ENCODE peak calls at places on chromosomes 2 and 18, in four cellular contexts. One of them, this sample, is unnamed.

GRCh38 chr18:79875931-79876461 is 75.5 kb downstream of the SLC66A2 start:
- DNase-seq in astrocyte of the spinal cord: no peak
- DNase-seq in GM13976: no peak
- DNase-seq in tibial nerve: no peak
- DNase-seq in this sample: no peak

GRCh38 chr2:3128786-3129185 is 248.8 kb downstream of the EIPR1 start:
- DNase-seq in astrocyte of the spinal cord: no peak
- DNase-seq in GM13976: no peak
- DNase-seq in tibial nerve: no peak
- DNase-seq in this sample: no peak

GRCh38 chr18:46623541-46623940 is 33.5 kb downstream of the LOXHD1 start:
- DNase-seq in astrocyte of the spinal cord: no peak
- DNase-seq in GM13976: no peak
- DNase-seq in tibial nerve: no peak
- DNase-seq in this sample: no peak

GRCh38 chr2:189393440-189394111 is 47.7 kb upstream of the WDR75 start:
- DNase-seq in astrocyte of the spinal cord: peak
- DNase-seq in GM13976: no peak
- DNase-seq in tibial nerve: no peak
- DNase-seq in this sample: no peak

GRCh38 chr2:28643911-28644334 is 107.7 kb upstream of the PPP1CB start:
- DNase-seq in astrocyte of the spinal cord: peak
- DNase-seq in GM13976: no peak
- DNase-seq in tibial nerve: no peak
- DNase-seq in this sample: no peak

GRCh38 chr2:179272406-179273192 is 8.0 kb upstream of the SESTD1 start:
- DNase-seq in astrocyte of the spinal cord: peak
- DNase-seq in GM13976: no peak
- DNase-seq in tibial nerve: no peak
- DNase-seq in this sample: no peak

GRCh38 chr2:144801766-144802165 is 281.8 kb upstream of the ZEB2 start:
- DNase-seq in astrocyte of the spinal cord: peak
- DNase-seq in GM13976: no peak
- DNase-seq in tibial nerve: no peak
- DNase-seq in this sample: no peak

GRCh38 chr2:241131531-241131930 is 17.7 kb downstream of the PASK start:
- DNase-seq in astrocyte of the spinal cord: no peak
- DNase-seq in GM13976: no peak
- DNase-seq in tibial nerve: no peak
- DNase-seq in this sample: no peak

GRCh38 chr2:31413876-31414550 is 529 bp downstream of the XDH start:
- DNase-seq in astrocyte of the spinal cord: no peak
- DNase-seq in GM13976: no peak
- DNase-seq in tibial nerve: no peak
- DNase-seq in this sample: no peak

GRCh38 chr2:146544701-146545100 is 1300.1 kb upstream of the ACVR2A start:
- DNase-seq in astrocyte of the spinal cord: no peak
- DNase-seq in GM13976: no peak
- DNase-seq in tibial nerve: no peak
- DNase-seq in this sample: no peak

GRCh38 chr2:239407112-239407511 is 6.3 kb upstream of the HDAC4 start:
- DNase-seq in astrocyte of the spinal cord: no peak
- DNase-seq in GM13976: no peak
- DNase-seq in tibial nerve: no peak
- DNase-seq in this sample: no peak

GRCh38 chr2:136058951-136059530 is 58.9 kb downstream of the CXCR4 start:
- DNase-seq in astrocyte of the spinal cord: no peak
- DNase-seq in GM13976: no peak
- DNase-seq in tibial nerve: no peak
- DNase-seq in this sample: no peak

GRCh38 chr18:13811993-13812392 is 12.0 kb upstream of the MC5R start:
- DNase-seq in astrocyte of the spinal cord: no peak
- DNase-seq in GM13976: no peak
- DNase-seq in tibial nerve: no peak
- DNase-seq in this sample: peak

GRCh38 chr2:191439481-191439880 is 194.3 kb downstream of the MYO1B start:
- DNase-seq in astrocyte of the spinal cord: no peak
- DNase-seq in GM13976: no peak
- DNase-seq in tibial nerve: no peak
- DNase-seq in this sample: no peak

GRCh38 chr2:169354244-169354643 is 8.1 kb downstream of the LRP2 start:
- DNase-seq in astrocyte of the spinal cord: no peak
- DNase-seq in GM13976: no peak
- DNase-seq in tibial nerve: no peak
- DNase-seq in this sample: no peak

DNA sequence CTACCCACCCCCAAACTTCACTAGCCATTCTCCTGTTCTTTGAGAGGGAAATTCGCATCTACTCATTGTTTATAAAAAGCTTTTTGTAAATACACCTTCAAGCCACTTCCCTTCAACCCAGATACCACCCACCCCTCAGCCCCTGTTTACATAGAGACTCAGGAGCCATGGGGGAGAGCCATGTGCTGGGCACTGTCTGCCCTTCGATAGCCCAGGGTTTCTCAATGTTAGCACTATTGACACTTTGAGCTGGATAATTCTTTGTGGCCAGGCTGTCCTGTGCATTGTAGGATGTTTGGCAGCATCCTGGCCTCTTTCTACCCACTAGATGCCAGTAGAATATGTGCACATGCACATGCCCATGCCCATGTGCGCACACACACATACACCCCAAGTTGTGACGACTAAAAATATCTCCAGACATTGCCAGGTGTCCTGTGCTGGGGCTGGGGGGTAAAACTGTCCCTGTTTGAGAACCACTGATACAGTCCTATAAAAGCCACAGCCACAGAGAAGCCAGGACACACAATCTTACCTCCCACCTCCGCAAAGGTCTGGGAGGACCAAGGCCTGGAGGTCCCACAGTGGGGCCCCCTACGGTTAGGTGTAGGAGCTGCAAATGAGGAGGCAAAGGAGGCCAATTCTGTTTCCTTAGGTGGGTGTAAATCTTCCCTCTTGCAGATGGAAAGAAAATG is 44.5 kb upstream of the ASPRV1 start:
- DNase-seq in astrocyte of the spinal cord: no peak
- DNase-seq in GM13976: peak
- DNase-seq in tibial nerve: no peak
- DNase-seq in this sample: no peak
- TF ChIP-seq CTCF in astrocyte of the spinal cord: no peak
- TF ChIP-seq CTCF in GM13976: no peak
- TF ChIP-seq CTCF in tibial nerve: no peak
- TF ChIP-seq CTCF in this sample: no peak

GRCh38 chr18:48667276-48668254 is 128.7 kb downstream of the CTIF start:
- DNase-seq in astrocyte of the spinal cord: peak
- DNase-seq in GM13976: no peak
- DNase-seq in tibial nerve: no peak
- DNase-seq in this sample: no peak
- TF ChIP-seq CTCF in astrocyte of the spinal cord: peak
- TF ChIP-seq CTCF in GM13976: no peak
- TF ChIP-seq CTCF in tibial nerve: no peak
- TF ChIP-seq CTCF in this sample: no peak

GRCh38 chr18:27181726-27182125 is 3.4 kb downstream of the CHST9 start:
- DNase-seq in astrocyte of the spinal cord: no peak
- DNase-seq in GM13976: no peak
- DNase-seq in tibial nerve: no peak
- DNase-seq in this sample: no peak
- TF ChIP-seq CTCF in astrocyte of the spinal cord: no peak
- TF ChIP-seq CTCF in GM13976: no peak
- TF ChIP-seq CTCF in tibial nerve: no peak
- TF ChIP-seq CTCF in this sample: no peak

DNA sequence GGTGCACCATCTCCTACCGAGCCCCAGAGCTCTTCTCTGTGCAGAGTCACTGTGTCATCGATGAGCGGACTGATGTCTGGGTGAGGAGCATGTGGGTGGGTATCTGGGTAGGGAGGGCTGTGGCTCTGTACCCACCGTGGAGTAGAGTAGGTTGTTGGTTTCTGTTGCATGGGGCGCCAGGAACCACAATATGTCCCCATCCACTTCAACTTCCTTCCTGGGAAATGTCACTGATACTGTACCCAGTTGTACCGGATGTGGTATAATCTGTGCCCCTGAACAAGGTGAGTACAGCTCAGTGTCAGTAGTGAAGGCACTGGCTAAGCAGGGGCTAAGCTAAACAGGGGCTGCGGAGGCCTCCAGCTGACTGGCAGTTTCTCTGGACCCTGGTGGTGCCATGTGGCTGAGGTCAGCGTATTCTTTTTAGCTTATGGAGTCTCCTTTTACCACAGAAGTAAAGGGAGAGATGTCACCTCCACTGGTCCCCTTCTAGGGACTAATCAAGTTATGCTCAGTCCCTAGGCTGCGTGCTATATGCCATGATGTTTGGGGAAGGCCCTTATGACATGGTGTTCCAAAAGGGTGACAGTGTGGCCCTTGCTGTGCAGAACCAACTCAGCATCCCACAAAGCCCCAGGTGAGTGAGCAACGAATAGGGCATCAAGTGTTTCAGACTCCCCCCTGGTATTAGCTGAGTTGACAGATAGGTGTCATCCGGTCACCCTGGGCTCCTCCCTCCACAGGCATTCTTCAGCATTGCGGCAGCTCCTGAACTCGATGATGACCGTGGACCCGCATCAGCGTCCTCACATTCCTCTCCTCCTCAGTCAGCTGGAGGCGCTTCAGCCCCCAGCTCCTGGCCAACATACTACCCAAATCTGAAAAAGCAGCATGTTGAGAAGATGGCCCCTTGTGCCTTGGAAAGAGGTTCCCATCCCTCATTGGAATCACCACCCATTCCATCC is 2.7 kb downstream of the STK16 start:
- DNase-seq in astrocyte of the spinal cord: no peak
- DNase-seq in GM13976: no peak
- DNase-seq in tibial nerve: no peak
- DNase-seq in this sample: no peak
- TF ChIP-seq CTCF in astrocyte of the spinal cord: no peak
- TF ChIP-seq CTCF in GM13976: no peak
- TF ChIP-seq CTCF in tibial nerve: no peak
- TF ChIP-seq CTCF in this sample: no peak

GRCh38 chr2:84882415-84882738 is 1.5 kb upstream of the TRABD2A start:
- DNase-seq in astrocyte of the spinal cord: no peak
- DNase-seq in GM13976: no peak
- DNase-seq in tibial nerve: no peak
- DNase-seq in this sample: no peak
- TF ChIP-seq CTCF in astrocyte of the spinal cord: no peak
- TF ChIP-seq CTCF in GM13976: no peak
- TF ChIP-seq CTCF in tibial nerve: no peak
- TF ChIP-seq CTCF in this sample: no peak

GRCh38 chr2:151999058-151999457 is 99.8 kb downstream of the CACNB4 start:
- DNase-seq in astrocyte of the spinal cord: peak
- DNase-seq in GM13976: peak
- DNase-seq in tibial nerve: peak
- DNase-seq in this sample: peak
- TF ChIP-seq CTCF in astrocyte of the spinal cord: peak
- TF ChIP-seq CTCF in GM13976: peak
- TF ChIP-seq CTCF in tibial nerve: no peak
- TF ChIP-seq CTCF in this sample: peak

GRCh38 chr2:55050133-55050994 is at the start of gene RTN4:
- DNase-seq in astrocyte of the spinal cord: peak
- DNase-seq in GM13976: peak
- DNase-seq in tibial nerve: peak
- DNase-seq in this sample: peak
- TF ChIP-seq CTCF in astrocyte of the spinal cord: peak
- TF ChIP-seq CTCF in GM13976: peak
- TF ChIP-seq CTCF in tibial nerve: peak
- TF ChIP-seq CTCF in this sample: peak

GRCh38 chr2:200677721-200678532 is 92.1 kb downstream of the AOX1 start:
- DNase-seq in astrocyte of the spinal cord: peak
- DNase-seq in GM13976: no peak
- DNase-seq in tibial nerve: peak
- DNase-seq in this sample: no peak
- TF ChIP-seq CTCF in astrocyte of the spinal cord: no peak
- TF ChIP-seq CTCF in GM13976: no peak
- TF ChIP-seq CTCF in tibial nerve: no peak
- TF ChIP-seq CTCF in this sample: no peak

GRCh38 chr2:19507137-19507536 is 148.7 kb upstream of the OSR1 start:
- DNase-seq in astrocyte of the spinal cord: no peak
- DNase-seq in GM13976: no peak
- DNase-seq in tibial nerve: no peak
- DNase-seq in this sample: no peak
- TF ChIP-seq CTCF in astrocyte of the spinal cord: no peak
- TF ChIP-seq CTCF in GM13976: no peak
- TF ChIP-seq CTCF in tibial nerve: no peak
- TF ChIP-seq CTCF in this sample: no peak

GRCh38 chr2:75728614-75729419 is 18.1 kb upstream of the GCFC2 start:
- DNase-seq in astrocyte of the spinal cord: no peak
- DNase-seq in GM13976: no peak
- DNase-seq in tibial nerve: no peak
- DNase-seq in this sample: no peak

GRCh38 chr2:75729861-75730260 is 19.1 kb upstream of the GCFC2 start:
- DNase-seq in astrocyte of the spinal cord: peak
- DNase-seq in GM13976: no peak
- DNase-seq in tibial nerve: no peak
- DNase-seq in this sample: no peak
- TF ChIP-seq CTCF in astrocyte of the spinal cord: peak
- TF ChIP-seq CTCF in GM13976: no peak
- TF ChIP-seq CTCF in tibial nerve: no peak
- TF ChIP-seq CTCF in this sample: no peak

This sample was measured in GM13977.